ENCODE peak calls at places on chromosomes 11 and 22, in seven cellular contexts. M is hepatocyte, R is mammary epithelial cell, Y is HCT116, T is fibroblast of lung, D is H9, Z is IMR-90. X is an unnamed sample.

GRCh38 chr22:35299217-35299716 is 427 bp upstream of the TOM1 start:
- DNase-seq in M (peak), D (no peak), Y (no peak), T (peak), Z (no peak), R (no peak), X (peak)

GRCh38 chr11:122028561-122028960 is 87.5 kb downstream of the BLID start:
- DNase-seq in Z (no peak), D (no peak), T (no peak), M (no peak), R (no peak), Y (no peak), X (no peak)

GRCh38 chr22:22882033-22882717 is 5.4 kb upstream of the IGLL5 start:
- DNase-seq in T (no peak), Z (no peak), M (no peak), R (peak), D (peak), Y (no peak), X (peak)

GRCh38 chr11:120065176-120065575 is 72.7 kb downstream of the TRIM29 start:
- DNase-seq in T (no peak), R (no peak), M (no peak), Z (no peak), D (peak), Y (no peak), X (no peak)

GRCh38 chr11:134418119-134418840 is 6.2 kb upstream of the B3GAT1 start:
- DNase-seq in R (peak), Y (no peak), D (no peak), M (peak), T (no peak), Z (peak), X (peak)

GRCh38 chr22:29493636-29494035 is 13.6 kb downstream of the NEFH start:
- DNase-seq in Z (no peak), Y (no peak), M (no peak), D (no peak), T (no peak), R (no peak), X (no peak)

GRCh38 chr22:28930357-28931007 is 47.1 kb downstream of the ZNRF3 start:
- DNase-seq in M (no peak), D (no peak), R (no peak), Z (peak), Y (no peak), T (peak), X (no peak)

GRCh38 chr11:84612645-84613044 is 1014.5 kb downstream of the DLG2 start:
- DNase-seq in M (no peak), Z (no peak), T (no peak), D (no peak), Y (no peak), R (no peak), X (peak)

GRCh38 chr11:39990413-39990812 is 1469.0 kb downstream of the LRRC4C start:
- DNase-seq in M (peak), T (no peak), R (no peak), D (no peak), Z (no peak), Y (no peak), X (no peak)

GRCh38 chr11:11572386-11572785 is 49.4 kb downstream of the GALNT18 start:
- DNase-seq in Z (peak), M (no peak), D (no peak), T (no peak), R (no peak), Y (no peak), X (peak)

GRCh38 chr22:50102946-50103345 is 13.1 kb downstream of the MOV10L1 start:
- DNase-seq in Z (no peak), D (no peak), Y (peak), T (no peak), M (no peak), R (peak), X (no peak)

GRCh38 chr11:19185036-19185435 is 16.7 kb downstream of the CSRP3 start:
- DNase-seq in M (no peak), Y (no peak), D (no peak), R (no peak), Z (no peak), T (no peak), X (no peak)

GRCh38 chr22:48955351-48956311 is 872.0 kb downstream of the BRD1 start:
- DNase-seq in R (no peak), Y (no peak), Z (no peak), T (no peak), M (no peak), D (peak), X (peak)

GRCh38 chr11:133198326-133198725 is 334.0 kb downstream of the OPCML start:
- DNase-seq in T (no peak), R (no peak), D (no peak), M (no peak), Y (no peak), Z (no peak), X (no peak)

GRCh38 chr22:25334091-25334490 is 114.7 kb downstream of the CRYBB2 start:
- DNase-seq in T (no peak), R (peak), Z (peak), Y (peak), M (peak), D (peak), X (no peak)

GRCh38 chr11:64165842-64166635 is at the start of gene MACROD1:
- DNase-seq in M (peak), D (peak), Y (peak), Z (peak), T (peak), R (peak), X (peak)

GRCh38 chr22:42646569-42647525 is 2.3 kb downstream of the CYB5R3 start:
- DNase-seq in R (no peak), Y (no peak), T (peak), D (no peak), M (peak), Z (no peak), X (peak)

GRCh38 chr11:62548545-62549335 is 2.1 kb upstream of the AHNAK start:
- DNase-seq in Y (no peak), T (peak), R (no peak), Z (no peak), D (no peak), M (peak), X (peak)

GRCh38 chr11:34243620-34244493 is 114.0 kb downstream of the ABTB2 start:
- DNase-seq in Y (peak), Z (peak), R (peak), T (peak), D (no peak), M (peak), X (peak)

GRCh38 chr11:119763071-119763715 is 34.2 kb upstream of the NECTIN1 start:
- DNase-seq in D (no peak), Y (no peak), T (peak), R (no peak), M (no peak), Z (no peak), X (no peak)

GRCh38 chr22:39690901-39691620 is 120.5 kb downstream of the CACNA1I start:
- DNase-seq in D (peak), Y (no peak), R (no peak), M (peak), T (no peak), Z (no peak), X (no peak)
- H2AFZ ChIP-seq in D (no peak), Y (no peak), R (no peak), M (no peak), T (no peak), Z (peak), X (no peak)

DNA sequence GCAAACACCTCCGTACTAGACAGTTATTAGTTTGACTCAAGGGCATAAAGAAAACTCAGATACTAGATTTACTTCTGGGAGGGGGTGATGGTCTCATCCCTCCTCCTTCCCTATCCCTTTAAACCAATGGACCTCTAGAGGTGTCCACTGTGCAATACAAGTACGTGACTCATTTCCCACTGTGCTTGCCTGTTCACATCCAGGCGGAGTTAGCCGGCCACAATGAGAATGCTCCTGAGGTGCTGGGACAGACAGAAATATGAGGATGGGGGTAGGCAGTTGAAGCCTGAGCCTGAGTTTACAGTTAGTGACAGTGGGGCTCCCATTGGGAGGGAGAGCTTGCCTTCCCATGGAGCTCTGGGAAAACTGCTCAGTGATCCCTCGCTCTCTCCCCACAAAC is 8.4 kb upstream of the PMM1 start:
- DNase-seq in D (no peak), M (no peak), Z (peak), R (peak), T (peak), Y (no peak), X (peak)
- H2AFZ ChIP-seq in D (no peak), M (no peak), Z (peak), R (peak), T (no peak), Y (no peak), X (peak)

GRCh38 chr11:117546431-117547160 is 218.9 kb downstream of the CEP164 start:
- DNase-seq in R (no peak), D (no peak), M (no peak), Y (no peak), Z (no peak), T (no peak), X (peak)
- H2AFZ ChIP-seq in R (no peak), D (no peak), M (no peak), Y (no peak), Z (peak), T (no peak), X (no peak)

DNA sequence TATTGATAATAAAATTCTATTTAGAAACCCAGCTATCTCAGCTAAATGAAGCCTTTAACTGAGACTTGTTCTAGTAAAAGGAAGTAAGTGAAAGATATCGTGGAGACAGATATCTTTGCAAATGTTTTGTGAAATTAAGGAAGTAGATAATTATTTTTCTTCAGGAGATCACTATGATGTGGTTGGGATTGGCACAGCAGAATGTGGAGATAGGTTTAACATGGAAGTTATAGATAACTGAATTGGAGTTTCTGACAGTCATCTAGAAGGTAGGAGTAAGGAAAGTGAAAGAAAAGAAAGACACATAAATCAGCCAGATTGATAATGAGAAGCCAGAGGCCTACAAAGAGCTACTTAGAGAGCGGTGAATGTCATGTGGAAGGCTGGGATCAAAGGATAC is 4.7 kb upstream of the CASP5 start:
- DNase-seq in D (no peak), T (no peak), Y (no peak), R (no peak), Z (no peak), M (no peak), X (no peak)
- H2AFZ ChIP-seq in D (no peak), T (no peak), Y (no peak), R (no peak), Z (no peak), M (no peak), X (no peak)